ENCODE peak calls at places on chromosomes 3 and 15, in nine cellular contexts. P, Q, A, M, E, L, C, Z and R are unnamed samples. For H3K36me3, the result is how much of the 10 kb centered on the place peaks cover.

GRCh38 chr3:161893972-161894371 is 397.4 kb downstream of the OTOL1 start:
- DNase-seq in Q (peak), L (no peak), C (no peak), M (no peak), A (no peak), E (no peak), P (no peak), Z (no peak), R (no peak)

GRCh38 chr15:87724330-87724729 is 532.2 kb downstream of the NTRK3 start:
- DNase-seq in A (no peak), Q (no peak), M (no peak), P (no peak), E (no peak), C (no peak), L (no peak), Z (no peak), R (no peak)

GRCh38 chr15:60553163-60553562 is 74.2 kb upstream of the ICE2 start:
- DNase-seq in P (no peak), M (no peak), C (no peak), Q (no peak), A (no peak), E (no peak), Z (no peak), L (no peak), R (no peak)

GRCh38 chr3:191065183-191065805 is 133.7 kb upstream of the OSTN start:
- DNase-seq in M (no peak), L (no peak), P (no peak), Q (peak), C (no peak), E (no peak), A (no peak), Z (peak), R (no peak)

GRCh38 chr15:80695099-80695910 is at the start of gene ABHD17C:
- DNase-seq in Q (no peak), L (peak), Z (peak), A (peak), E (peak), P (no peak), M (peak), C (peak), R (no peak)

GRCh38 chr3:46536758-46537157 is 29.3 kb downstream of the LRRC2 start:
- DNase-seq in P (no peak), E (no peak), Z (no peak), M (no peak), Q (no peak), L (no peak), A (no peak), C (no peak), R (no peak)

GRCh38 chr3:14222457-14222856 is 43.8 kb downstream of the LSM3 start:
- DNase-seq in P (no peak), Z (no peak), E (no peak), L (no peak), M (no peak), C (no peak), Q (no peak), A (no peak), R (no peak)

GRCh38 chr3:69250014-69250413 is 127.6 kb upstream of the LMOD3 start:
- DNase-seq in M (peak), P (no peak), E (peak), C (no peak), Z (no peak), L (no peak), A (no peak), Q (no peak), R (no peak)

GRCh38 chr3:148128136-148128535 is 569.6 kb upstream of the AGTR1 start:
- DNase-seq in A (no peak), P (no peak), C (no peak), Z (no peak), E (no peak), Q (no peak), M (no peak), L (no peak), R (no peak)

GRCh38 chr3:63295806-63296205 is 17.7 kb downstream of the SYNPR start:
- DNase-seq in M (no peak), E (no peak), Q (no peak), Z (no peak), P (no peak), A (no peak), L (no peak), C (no peak), R (no peak)

GRCh38 chr3:195760345-195760983 is 39.7 kb downstream of the MUC20 start:
- DNase-seq in Q (no peak), M (peak), Z (no peak), L (no peak), C (peak), A (peak), P (no peak), E (no peak), R (no peak)

DNA sequence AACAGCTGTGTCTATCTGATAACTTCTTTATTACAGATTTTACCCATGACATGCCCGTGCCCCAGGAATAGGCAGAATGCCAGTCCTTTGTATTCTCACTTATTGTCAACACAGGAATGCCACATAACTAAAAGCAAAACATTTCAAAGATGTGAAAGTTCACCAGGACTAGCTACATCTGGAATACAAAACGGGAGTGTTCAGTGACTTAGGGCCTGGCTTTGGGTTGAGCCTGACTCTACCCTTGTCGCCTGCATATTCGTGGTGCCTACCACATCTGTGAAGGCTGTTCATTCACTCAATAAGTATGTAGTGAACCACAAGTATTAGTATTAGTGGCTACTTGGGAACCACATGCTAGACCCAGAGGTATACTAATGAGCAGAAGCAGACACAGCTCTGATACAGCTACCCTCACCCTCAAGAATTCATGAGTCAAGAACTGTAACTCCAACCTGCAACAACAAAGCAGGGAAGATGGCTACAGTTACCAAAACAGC is 2.8 kb downstream of the TNFSF10 start:
- DNase-seq in E (peak), L (peak), M (no peak), Z (peak), Q (peak), A (no peak), P (no peak), C (no peak), R (no peak)
- H3K4me3 ChIP-seq in E (peak), L (peak), M (no peak), Z (no peak), Q (peak), A (no peak), P (peak), C (no peak), R (peak)

GRCh38 chr15:25062551-25063430 is 108.0 kb downstream of the SNRPN start:
- DNase-seq in Z (no peak), P (no peak), A (peak), L (no peak), M (no peak), Q (no peak), E (no peak), C (no peak), R (no peak)
- H3K36me3 ChIP-seq in Z (under half), P (under half), A (under half), L (under half), M (half or more), Q (under half), E (under half), C (half or more), R (half or more)

GRCh38 chr15:74843445-74843828 is 481 bp upstream of the ULK3 start:
- DNase-seq in C (no peak), E (no peak), P (no peak), A (no peak), Q (no peak), L (no peak), M (no peak), Z (no peak), R (no peak)
- H3K4me3 ChIP-seq in C (peak), E (peak), P (peak), A (peak), Q (peak), L (peak), M (peak), Z (peak), R (peak)

GRCh38 chr3:53312832-53313231 is 34.5 kb downstream of the DCP1A start:
- DNase-seq in C (no peak), M (no peak), A (no peak), Z (no peak), L (no peak), E (no peak), Q (no peak), P (no peak), R (no peak)

DNA sequence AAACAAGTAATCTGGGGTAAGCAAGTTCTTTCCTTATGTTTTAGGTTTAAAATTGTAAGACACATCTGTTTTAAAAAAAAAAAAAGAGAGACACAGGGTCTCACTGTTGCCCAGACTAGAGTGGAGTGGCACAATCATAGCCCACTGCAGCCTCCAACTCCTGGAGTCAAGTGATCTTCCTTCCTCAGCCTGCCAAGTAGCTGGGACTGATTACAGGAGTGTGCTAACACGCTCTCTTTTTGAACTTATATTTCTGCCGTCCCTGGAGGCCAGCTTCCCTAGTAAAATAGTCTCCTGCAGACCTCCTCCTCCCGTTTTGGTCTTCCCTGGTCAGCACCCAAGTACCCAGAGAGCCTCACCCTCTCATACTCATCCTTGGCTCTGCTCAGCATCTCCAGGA is 35.5 kb downstream of the DCP1A start:
- DNase-seq in M (no peak), Q (no peak), E (no peak), P (no peak), Z (no peak), A (no peak), C (no peak), L (no peak), R (no peak)
- H3K36me3 ChIP-seq in M (under half), Q (under half), E (under half), P (under half), Z (under half), A (under half), C (under half), L (under half), R (half or more)

GRCh38 chr3:105322570-105323273 is 44.0 kb upstream of the ALCAM start:
- DNase-seq in Z (no peak), A (no peak), C (no peak), P (no peak), M (no peak), L (peak), Q (peak), E (no peak), R (no peak)
- H3K4me3 ChIP-seq in Z (no peak), A (no peak), C (no peak), P (no peak), M (no peak), L (no peak), Q (no peak), E (no peak), R (no peak)